ENCODE peak calls at places on chromosomes 6 and 20, in ten cellular contexts. X, E, N, R, I, Y, H, S, Q and M are unnamed samples.

GRCh38 chr6:138296381-138296780 is 78.1 kb upstream of the PBOV1 start:
- DNase-seq in X (no peak), E (no peak), N (no peak), R (no peak), I (no peak), Y (no peak), H (no peak), S (no peak), Q (no peak), M (no peak)

GRCh38 chr6:135537782-135538301 is 40.3 kb upstream of the AHI1 start:
- DNase-seq in X (peak), E (peak), N (peak), R (peak), I (peak), Y (no peak), H (peak), S (no peak), Q (peak), M (peak)

GRCh38 chr20:47785321-47785899 is at the start of gene SULF2:
- DNase-seq in X (no peak), E (no peak), N (peak), R (no peak), I (peak), Y (peak), H (peak), S (no peak), Q (no peak), M (no peak)

GRCh38 chr20:25470045-25470444 is 62.6 kb downstream of the GINS1 start:
- DNase-seq in X (no peak), E (peak), N (peak), R (peak), I (peak), Y (no peak), H (peak), S (peak), Q (peak), M (peak)

GRCh38 chr6:32166411-32167061 is 2.1 kb downstream of the EGFL8 start:
- DNase-seq in X (no peak), E (no peak), N (no peak), R (no peak), I (no peak), Y (no peak), H (no peak), S (no peak), Q (no peak), M (no peak)

GRCh38 chr20:52481443-52481842 is 289.9 kb upstream of the ZFP64 start:
- DNase-seq in X (no peak), E (no peak), N (no peak), R (no peak), I (no peak), Y (no peak), H (no peak), S (no peak), Q (no peak), M (no peak)

GRCh38 chr20:22526512-22527012 is 57.8 kb downstream of the FOXA2 start:
- DNase-seq in X (no peak), E (no peak), N (no peak), R (no peak), I (no peak), Y (no peak), H (no peak), S (no peak), Q (no peak), M (no peak)

GRCh38 chr6:21588812-21589811 is 4.4 kb upstream of the SOX4 start:
- DNase-seq in X (peak), E (peak), N (peak), R (peak), I (peak), Y (peak), H (peak), S (peak), Q (peak), M (peak)

GRCh38 chr6:30071858-30072257 is 3.7 kb downstream of the RNF39 start:
- DNase-seq in X (no peak), E (no peak), N (no peak), R (no peak), I (no peak), Y (no peak), H (no peak), S (no peak), Q (no peak), M (no peak)

GRCh38 chr6:85677243-85677956 is 34.7 kb upstream of the SYNCRIP start:
- DNase-seq in X (no peak), E (peak), N (no peak), R (peak), I (no peak), Y (no peak), H (no peak), S (no peak), Q (peak), M (peak)

GRCh38 chr6:42745083-42745637 is 743 bp downstream of the TBCC start:
- DNase-seq in X (no peak), E (peak), N (peak), R (no peak), I (no peak), Y (peak), H (no peak), S (peak), Q (peak), M (no peak)

GRCh38 chr6:136539967-136540366 is 10.3 kb downstream of the MAP7 start:
- DNase-seq in X (no peak), E (no peak), N (no peak), R (no peak), I (no peak), Y (no peak), H (no peak), S (no peak), Q (no peak), M (no peak)

GRCh38 chr20:57213924-57214323 is 52.5 kb downstream of the BMP7 start:
- DNase-seq in X (no peak), E (no peak), N (no peak), R (no peak), I (no peak), Y (no peak), H (no peak), S (no peak), Q (no peak), M (no peak)

GRCh38 chr6:22877946-22878705 is 308.8 kb downstream of the HDGFL1 start:
- DNase-seq in X (peak), E (peak), N (peak), R (peak), I (no peak), Y (no peak), H (no peak), S (no peak), Q (peak), M (no peak)

GRCh38 chr6:149354009-149354408 is 36.5 kb downstream of the TAB2 start:
- DNase-seq in X (no peak), E (no peak), N (no peak), R (no peak), I (no peak), Y (no peak), H (no peak), S (no peak), Q (no peak), M (no peak)

GRCh38 chr6:34338377-34338776 is 54.1 kb downstream of the NUDT3 start:
- DNase-seq in X (no peak), E (no peak), N (no peak), R (no peak), I (no peak), Y (no peak), H (no peak), S (no peak), Q (no peak), M (no peak)

GRCh38 chr6:66865771-66866170 is 1158.7 kb upstream of the EYS start:
- DNase-seq in X (no peak), E (peak), N (peak), R (peak), I (peak), Y (no peak), H (no peak), S (no peak), Q (peak), M (no peak)

GRCh38 chr20:11229772-11230171 is 556.0 kb upstream of the JAG1 start:
- DNase-seq in X (peak), E (peak), N (peak), R (peak), I (peak), Y (peak), H (peak), S (peak), Q (peak), M (peak)

GRCh38 chr6:13302291-13302690 is 26.0 kb downstream of the TBC1D7 start:
- DNase-seq in X (no peak), E (no peak), N (no peak), R (no peak), I (no peak), Y (no peak), H (no peak), S (no peak), Q (no peak), M (no peak)

GRCh38 chr20:31542201-31542842 is 28.1 kb downstream of the HM13 start:
- DNase-seq in X (peak), E (no peak), N (peak), R (peak), I (peak), Y (no peak), H (no peak), S (no peak), Q (peak), M (no peak)

GRCh38 chr6:90846824-90847223 is 260.0 kb upstream of the MAP3K7 start:
- DNase-seq in X (no peak), E (no peak), N (no peak), R (no peak), I (peak), Y (no peak), H (peak), S (no peak), Q (no peak), M (peak)

GRCh38 chr6:70130865-70131264 is 172.0 kb downstream of the COL9A1 start:
- DNase-seq in X (no peak), E (no peak), N (no peak), R (no peak), I (no peak), Y (no peak), H (no peak), S (no peak), Q (no peak), M (no peak)

GRCh38 chr6:166420351-166420750 is 37.6 kb upstream of the MPC1 start:
- DNase-seq in X (no peak), E (peak), N (peak), R (peak), I (peak), Y (peak), H (no peak), S (no peak), Q (peak), M (peak)

GRCh38 chr6:127022297-127022696 is 96.2 kb upstream of the RSPO3 start:
- DNase-seq in X (no peak), E (peak), N (no peak), R (peak), I (no peak), Y (no peak), H (no peak), S (peak), Q (peak), M (no peak)

GRCh38 chr6:85493389-85493788 is 43.5 kb downstream of the NT5E start:
- DNase-seq in X (no peak), E (no peak), N (no peak), R (no peak), I (no peak), Y (no peak), H (no peak), S (no peak), Q (no peak), M (no peak)

GRCh38 chr20:9629821-9630220 is 115.4 kb downstream of the LAMP5 start:
- DNase-seq in X (no peak), E (no peak), N (no peak), R (no peak), I (no peak), Y (no peak), H (no peak), S (no peak), Q (no peak), M (no peak)

GRCh38 chr6:132100388-132100990 is 149.3 kb upstream of the CCN2 start:
- DNase-seq in X (no peak), E (no peak), N (no peak), R (no peak), I (no peak), Y (no peak), H (no peak), S (no peak), Q (no peak), M (no peak)

GRCh38 chr6:35044771-35045275 is 96.3 kb downstream of the TCP11 start:
- DNase-seq in X (no peak), E (no peak), N (no peak), R (peak), I (peak), Y (peak), H (no peak), S (no peak), Q (peak), M (peak)

GRCh38 chr6:149451361-149452061 is 33.3 kb downstream of the ZC3H12D start:
- DNase-seq in X (no peak), E (no peak), N (peak), R (no peak), I (no peak), Y (peak), H (no peak), S (no peak), Q (no peak), M (no peak)

GRCh38 chr20:35871311-35871771 is 83.0 kb downstream of the SCAND1 start:
- DNase-seq in X (no peak), E (peak), N (peak), R (peak), I (no peak), Y (no peak), H (peak), S (peak), Q (peak), M (peak)

GRCh38 chr6:89073014-89073620 is 7.4 kb upstream of the PNRC1 start:
- DNase-seq in X (no peak), E (no peak), N (no peak), R (no peak), I (no peak), Y (no peak), H (no peak), S (no peak), Q (peak), M (no peak)

GRCh38 chr20:3084283-3084985 is at the start of gene AVP:
- DNase-seq in X (no peak), E (no peak), N (no peak), R (no peak), I (no peak), Y (no peak), H (no peak), S (no peak), Q (no peak), M (no peak)

GRCh38 chr6:152749336-152749735 is 1.3 kb upstream of the VIP start:
- DNase-seq in X (no peak), E (no peak), N (no peak), R (no peak), I (no peak), Y (no peak), H (no peak), S (no peak), Q (no peak), M (no peak)

GRCh38 chr20:5788385-5788895 is 38.2 kb downstream of the SHLD1 start:
- DNase-seq in X (peak), E (peak), N (peak), R (peak), I (peak), Y (peak), H (peak), S (peak), Q (peak), M (peak)

GRCh38 chr6:21924002-21924401 is 330.5 kb downstream of the SOX4 start:
- DNase-seq in X (no peak), E (no peak), N (no peak), R (no peak), I (no peak), Y (no peak), H (no peak), S (no peak), Q (no peak), M (no peak)

GRCh38 chr20:51938557-51939324 is 136.4 kb upstream of the SALL4 start:
- DNase-seq in X (no peak), E (no peak), N (no peak), R (peak), I (peak), Y (no peak), H (no peak), S (no peak), Q (peak), M (peak)

GRCh38 chr6:70299456-70299855 is 3.4 kb downstream of the COL9A1 start:
- DNase-seq in X (no peak), E (peak), N (peak), R (peak), I (peak), Y (no peak), H (no peak), S (no peak), Q (peak), M (peak)

GRCh38 chr20:32918751-32919150 is 60.0 kb downstream of the EFCAB8 start:
- DNase-seq in X (no peak), E (no peak), N (no peak), R (no peak), I (no peak), Y (no peak), H (no peak), S (no peak), Q (no peak), M (no peak)

GRCh38 chr6:121435444-121436069 is at the start of gene GJA1:
- DNase-seq in X (peak), E (peak), N (peak), R (peak), I (peak), Y (peak), H (peak), S (no peak), Q (peak), M (no peak)

GRCh38 chr6:20770776-20771175 is 236.5 kb downstream of the CDKAL1 start:
- DNase-seq in X (no peak), E (no peak), N (peak), R (peak), I (peak), Y (no peak), H (no peak), S (no peak), Q (peak), M (no peak)

DNA sequence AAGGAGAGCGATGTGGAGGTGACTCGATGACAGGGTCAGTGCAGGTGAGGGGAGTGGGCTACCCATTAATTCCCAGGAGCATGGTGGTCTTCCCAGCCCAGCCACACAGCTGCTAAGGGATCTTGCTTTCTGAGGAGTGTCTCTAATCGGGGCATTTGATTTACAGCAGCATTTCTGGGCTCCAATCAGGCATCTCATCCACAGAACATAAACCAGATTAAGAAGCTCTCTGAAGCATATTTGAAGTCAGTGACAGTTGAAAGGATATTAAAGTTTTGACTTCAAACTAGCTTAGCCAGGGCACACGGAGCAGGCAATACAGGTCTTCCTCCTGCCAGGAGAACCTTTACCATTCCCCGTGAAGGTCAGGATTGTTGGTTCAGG is 40.0 kb upstream of the ZNF831 start:
- DNase-seq in X (no peak), E (no peak), N (no peak), R (no peak), I (no peak), Y (no peak), H (no peak), S (no peak), Q (no peak), M (no peak)
- TF ChIP-seq CTCF in X (no peak), E (no peak), N (no peak), R (no peak), I (no peak), Y (no peak), H (no peak), S (no peak), Q (no peak), M (no peak)

DNA sequence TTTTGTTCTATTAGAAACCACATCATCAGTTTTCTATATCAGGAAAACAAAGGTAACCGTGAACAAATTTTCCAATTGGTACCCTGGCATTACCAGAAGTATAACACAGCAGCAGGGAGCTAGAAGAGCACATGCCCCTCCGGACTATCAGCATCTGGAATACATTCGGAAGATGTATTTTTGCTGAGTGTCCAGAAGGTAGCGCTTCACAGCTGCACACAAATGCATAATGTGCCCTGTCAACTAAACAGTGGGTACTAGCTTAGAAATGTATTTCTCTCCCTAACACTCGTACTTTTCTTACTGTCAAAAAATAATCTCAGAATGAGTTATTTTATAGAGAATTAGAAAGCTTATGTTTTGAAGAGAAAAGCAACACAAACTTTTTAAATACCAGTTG is 77.6 kb downstream of the HUS1B start:
- DNase-seq in X (peak), E (peak), N (no peak), R (peak), I (peak), Y (no peak), H (no peak), S (no peak), Q (peak), M (peak)
- TF ChIP-seq CTCF in X (peak), E (peak), N (peak), R (peak), I (peak), Y (no peak), H (peak), S (no peak), Q (peak), M (no peak)

DNA sequence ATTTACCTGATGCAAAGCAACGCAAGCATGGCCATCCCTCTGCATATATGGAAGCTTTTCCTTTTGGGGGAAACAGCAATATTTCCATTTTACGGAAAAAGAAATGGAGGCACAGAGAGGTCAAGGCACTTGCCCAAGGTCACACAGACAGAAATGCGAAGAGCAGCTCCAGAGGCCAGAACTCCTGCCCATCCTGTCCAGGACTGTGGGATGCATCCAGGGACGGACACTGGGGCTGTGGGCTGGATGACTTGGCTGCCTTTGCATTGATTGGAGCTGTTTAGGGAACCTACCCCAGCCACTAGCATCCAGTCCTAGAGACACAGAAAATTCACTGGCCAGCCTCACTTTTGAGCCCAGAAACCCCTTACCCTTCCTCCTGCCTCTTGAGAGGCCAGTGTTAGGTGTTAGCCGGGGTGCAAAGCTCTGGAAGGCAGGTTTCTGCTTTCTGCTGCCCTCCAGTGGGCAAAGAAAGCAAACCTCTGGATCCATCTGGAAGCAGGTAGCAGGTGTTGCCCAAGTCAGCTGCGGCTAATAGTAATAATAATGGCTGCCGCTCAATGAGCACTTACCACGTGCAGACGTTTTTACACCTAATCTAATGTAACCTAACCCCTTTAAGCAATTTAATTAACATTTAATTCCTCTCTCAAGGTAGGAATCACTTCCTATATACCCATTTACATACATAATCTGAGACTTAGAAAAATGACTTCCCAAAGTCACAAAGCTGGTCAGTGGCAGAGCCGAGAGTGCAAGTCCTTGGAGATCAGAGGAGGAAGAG is 31.7 kb upstream of the CCN5 start:
- DNase-seq in X (no peak), E (no peak), N (no peak), R (no peak), I (peak), Y (peak), H (peak), S (peak), Q (peak), M (peak)
- TF ChIP-seq CTCF in X (peak), E (peak), N (peak), R (peak), I (peak), Y (peak), H (peak), S (peak), Q (peak), M (peak)

DNA sequence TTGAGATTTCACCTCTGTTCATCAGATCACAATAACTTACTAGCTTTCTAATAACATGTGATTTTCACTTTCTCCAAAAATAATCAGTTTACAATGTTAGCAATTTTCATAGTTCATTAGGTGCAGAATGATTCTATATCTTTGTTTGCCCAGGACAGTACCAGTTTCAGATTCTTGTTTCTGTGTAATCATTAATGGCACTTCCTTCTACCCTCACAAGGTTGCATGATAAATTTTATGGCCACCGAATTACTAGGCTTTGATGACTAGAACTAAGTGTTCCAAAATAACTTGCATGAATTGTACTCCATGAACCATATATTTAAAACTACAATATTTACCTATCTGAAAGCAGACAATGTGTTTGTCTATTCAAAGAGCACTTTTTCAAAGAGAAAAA is 442.3 kb downstream of the EPHA7 start:
- DNase-seq in X (no peak), E (no peak), N (no peak), R (no peak), I (no peak), Y (no peak), H (no peak), S (no peak), Q (no peak), M (no peak)
- TF ChIP-seq CTCF in X (no peak), E (no peak), N (no peak), R (no peak), I (no peak), Y (no peak), H (no peak), S (no peak), Q (no peak), M (no peak)